ENCODE peak calls at places on chromosomes 11 and 22, in six cellular contexts. H is fibroblast of pulmonary artery; R is A172; G is Peyer's patch; L is PC-3; F is activated CD4-positive, alpha-beta T cell treated with anti-CD3 and anti-CD28 coated beads, Interleukin-2, amount 50 U/mL, for 1 hour. V is an unnamed sample.

GRCh38 chr22:48885919-48886305 is 941.8 kb downstream of the BRD1 start:
- DNase-seq in G (no peak), L (no peak), R (no peak), H (no peak), F (no peak), V (no peak)

GRCh38 chr11:65069217-65069616 is 10.9 kb upstream of the NAALADL1 start:
- DNase-seq in H (peak), F (no peak), G (no peak), R (no peak), L (no peak), V (no peak)

GRCh38 chr11:44241851-44242250 is 68.1 kb downstream of the ALX4 start:
- DNase-seq in L (no peak), F (no peak), R (no peak), G (no peak), H (no peak), V (no peak)

GRCh38 chr22:50167689-50168489 is 2.6 kb upstream of the PANX2 start:
- DNase-seq in G (peak), H (no peak), L (no peak), R (no peak), F (no peak), V (no peak)

GRCh38 chr11:47352556-47352955 is at the start of gene MYBPC3:
- DNase-seq in R (no peak), G (no peak), F (no peak), H (no peak), L (no peak), V (no peak)

GRCh38 chr11:112834277-112834755 is 126.9 kb upstream of the NCAM1 start:
- DNase-seq in G (no peak), L (no peak), H (no peak), R (peak), F (no peak), V (peak)

GRCh38 chr11:61021661-61022212 is 50.3 kb downstream of the CD6 start:
- DNase-seq in H (no peak), G (peak), F (peak), R (no peak), L (no peak), V (no peak)

GRCh38 chr11:100799445-100799844 is 112.4 kb downstream of the ARHGAP42 start:
- DNase-seq in G (no peak), L (peak), F (no peak), H (no peak), R (no peak), V (no peak)

GRCh38 chr11:17612221-17613188 is 65.4 kb downstream of the OTOG start:
- DNase-seq in F (no peak), R (no peak), G (no peak), H (no peak), L (no peak), V (no peak)

GRCh38 chr22:37225481-37225880 is 13.2 kb upstream of the SSTR3 start:
- DNase-seq in G (no peak), L (no peak), H (no peak), R (no peak), F (no peak), V (no peak)

GRCh38 chr11:75014129-75014528 is 25.4 kb downstream of the NEU3 start:
- DNase-seq in R (peak), H (peak), L (peak), G (no peak), F (no peak), V (peak)

GRCh38 chr11:119144825-119145476 is 3.9 kb upstream of the ABCG4 start:
- DNase-seq in L (peak), R (peak), F (no peak), G (peak), H (peak), V (peak)

GRCh38 chr11:69003866-69004311 is 9.2 kb downstream of the MRGPRF start:
- DNase-seq in L (no peak), R (no peak), H (no peak), G (peak), F (no peak), V (no peak)

GRCh38 chr11:93340223-93340622 is 9.7 kb downstream of the DEUP1 start:
- DNase-seq in L (peak), R (no peak), G (no peak), H (no peak), F (no peak), V (no peak)

GRCh38 chr11:110724358-110724757 is 12.1 kb upstream of the ARHGAP20 start:
- DNase-seq in H (no peak), L (no peak), F (no peak), G (no peak), R (no peak), V (no peak)

GRCh38 chr22:29069476-29069875 is 3.4 kb upstream of the KREMEN1 start:
- DNase-seq in L (no peak), H (no peak), G (no peak), R (no peak), F (no peak), V (no peak)

GRCh38 chr22:17575151-17575550 is 11.9 kb downstream of the SLC25A18 start:
- DNase-seq in L (no peak), F (no peak), G (no peak), H (no peak), R (no peak), V (peak)

GRCh38 chr11:81104051-81104450 is 1629.6 kb downstream of the FAM181B start:
- DNase-seq in R (no peak), F (no peak), H (no peak), G (no peak), L (no peak), V (no peak)

GRCh38 chr22:30021338-30021737 is 58.9 kb upstream of the HORMAD2 start:
- DNase-seq in R (no peak), F (no peak), G (no peak), L (no peak), H (no peak), V (no peak)

GRCh38 chr11:92225563-92226308 is 1.1 kb downstream of the FAT3 start:
- DNase-seq in R (no peak), G (peak), F (no peak), L (no peak), H (no peak), V (peak)

GRCh38 chr22:24926849-24927579 is 19.5 kb downstream of the LHFPL7 start:
- DNase-seq in L (peak), G (no peak), R (peak), H (peak), F (no peak), V (peak)

GRCh38 chr11:59158206-59159068 is 13.5 kb upstream of the DTX4 start:
- DNase-seq in L (peak), G (no peak), R (peak), H (peak), F (peak), V (peak)

GRCh38 chr11:58832246-58832645 is 12.3 kb downstream of the GLYATL2 start:
- DNase-seq in L (peak), H (no peak), R (no peak), G (no peak), F (no peak), V (no peak)

GRCh38 chr22:18022851-18023250 is 1.5 kb downstream of the MICAL3 start:
- DNase-seq in R (no peak), L (peak), H (no peak), F (no peak), G (no peak), V (no peak)

GRCh38 chr22:23058481-23059336 is 11.6 kb upstream of the GNAZ start:
- DNase-seq in F (no peak), L (peak), R (no peak), H (no peak), G (peak), V (no peak)

GRCh38 chr11:124951341-124951740 is 2.7 kb upstream of the CCDC15 start:
- DNase-seq in H (no peak), G (no peak), R (no peak), L (no peak), F (no peak), V (no peak)

GRCh38 chr11:132050577-132051180 is 680.3 kb downstream of the NTM start:
- DNase-seq in G (no peak), F (no peak), R (no peak), L (no peak), H (no peak), V (no peak)

GRCh38 chr11:119130662-119131061 is 9.3 kb downstream of the HINFP start:
- DNase-seq in R (peak), G (no peak), F (no peak), H (peak), L (no peak), V (no peak)

GRCh38 chr11:69878927-69879733 is 59.9 kb upstream of the FGF3 start:
- DNase-seq in F (no peak), H (no peak), R (no peak), L (no peak), G (no peak), V (no peak)

GRCh38 chr11:27485930-27486773 is 13.6 kb upstream of the LGR4 start:
- DNase-seq in R (peak), H (peak), L (peak), G (no peak), F (no peak), V (peak)

GRCh38 chr11:120612363-120613263 is 101.1 kb downstream of the GRIK4 start:
- DNase-seq in F (no peak), R (no peak), L (no peak), G (no peak), H (peak), V (no peak)

GRCh38 chr22:38417252-38418060 is 37.5 kb downstream of the KCNJ4 start:
- DNase-seq in R (no peak), H (no peak), G (no peak), L (no peak), F (no peak), V (no peak)

GRCh38 chr11:112024178-112024777 is 930 bp upstream of the DLAT start:
- DNase-seq in G (no peak), F (no peak), R (no peak), L (no peak), H (no peak), V (no peak)

GRCh38 chr11:65786008-65786785 is 666 bp upstream of the OVOL1 start:
- DNase-seq in G (no peak), R (no peak), F (peak), L (no peak), H (no peak), V (no peak)

GRCh38 chr11:46119352-46120216 is 1.7 kb downstream of the PHF21A start:
- DNase-seq in F (peak), L (peak), G (peak), H (peak), R (peak), V (peak)

GRCh38 chr22:22078329-22078728 is 95.7 kb upstream of the TOP3B start:
- DNase-seq in R (no peak), F (no peak), H (no peak), G (no peak), L (no peak), V (no peak)

GRCh38 chr11:124740277-124740882 is 638 bp downstream of the NRGN start:
- DNase-seq in F (peak), R (peak), L (peak), H (peak), G (peak), V (no peak)

GRCh38 chr11:1756024-1756561 is 5.7 kb upstream of the IFITM10 start:
- DNase-seq in R (no peak), F (no peak), H (no peak), L (no peak), G (no peak), V (no peak)